ENCODE peak calls at places on chromosomes 11 and 22, in nine cellular contexts. K, A, Q, Y, P, D, E, B and L are unnamed samples.

GRCh38 chr11:81420668-81421550 is 1312.8 kb downstream of the FAM181B start:
- DNase-seq in B (no peak), K (peak; percentile 71), E (no peak), D (no peak), A (no peak), Q (no peak), Y (no peak), P (peak; percentile 60), L (no peak)

GRCh38 chr22:49517211-49517610 is 310.5 kb downstream of the BRD1 start:
- DNase-seq in A (no peak), D (no peak), K (peak; percentile 36), Y (no peak), B (no peak), E (no peak), Q (no peak), P (peak; percentile 23), L (no peak)

GRCh38 chr11:119318240-119319135 is 1.6 kb upstream of the MCAM start:
- DNase-seq in Y (peak; percentile 83), B (peak; percentile 53), A (no peak), E (no peak), K (peak; percentile 88), D (no peak), P (peak; percentile 82), Q (no peak), L (peak; percentile 78)

GRCh38 chr11:17416492-17416891 is 28.0 kb upstream of the KCNJ11 start:
- DNase-seq in B (no peak), A (no peak), Q (no peak), D (no peak), Y (no peak), E (no peak), P (no peak), K (no peak), L (no peak)

GRCh38 chr11:47524200-47524874 is 28.6 kb downstream of the CELF1 start:
- DNase-seq in Q (no peak), K (no peak), D (peak; percentile 25), P (peak; percentile 24), Y (no peak), A (no peak), E (no peak), B (no peak), L (peak; percentile 21)

GRCh38 chr11:133844217-133844616 is 1.1 kb downstream of the SPATA19 start:
- DNase-seq in B (no peak), Q (no peak), Y (no peak), P (no peak), K (no peak), E (no peak), D (no peak), A (no peak), L (no peak)

GRCh38 chr11:110046759-110047386 is 46.3 kb upstream of the ZC3H12C start:
- DNase-seq in Q (no peak), Y (no peak), K (no peak), P (no peak), A (no peak), D (no peak), B (no peak), E (no peak), L (no peak)

GRCh38 chr11:59429924-59430516 is 3.8 kb upstream of the OR5A2 start:
- DNase-seq in Q (peak; percentile 18), K (peak; percentile 71), A (no peak), B (peak; percentile 35), Y (peak; percentile 55), D (no peak), E (no peak), P (no peak), L (peak; percentile 42)

GRCh38 chr22:24391836-24392217 is 35.6 kb upstream of the ADORA2A start:
- DNase-seq in Q (peak; percentile 38), D (no peak), A (no peak), K (no peak), P (no peak), B (no peak), E (no peak), Y (no peak), L (no peak)

GRCh38 chr22:30574095-30574981 is at the start of gene GAL3ST1:
- DNase-seq in Q (no peak), D (no peak), K (peak; percentile 82), Y (no peak), E (no peak), B (no peak), P (peak; percentile 59), A (peak; percentile 81), L (no peak)

GRCh38 chr22:41405588-41405987 is 23.8 kb downstream of the TEF start:
- DNase-seq in E (no peak), Q (no peak), D (no peak), A (no peak), P (no peak), K (no peak), B (no peak), Y (no peak), L (no peak)

GRCh38 chr11:16403851-16404250 is 47.5 kb upstream of the SOX6 start:
- DNase-seq in K (no peak), Q (no peak), B (no peak), Y (no peak), P (no peak), A (no peak), E (no peak), D (no peak), L (no peak)

GRCh38 chr11:2837096-2837601 is 48.4 kb downstream of the CDKN1C start:
- DNase-seq in B (peak; percentile 70), A (no peak), E (peak; percentile 82), Q (no peak), K (peak; percentile 85), D (peak; percentile 85), P (peak; percentile 88), Y (no peak), L (peak; percentile 12)

GRCh38 chr22:48099671-48100070 is 1337.2 kb downstream of the TBC1D22A start:
- DNase-seq in Y (no peak), B (no peak), A (no peak), D (no peak), P (peak; percentile 14), E (no peak), Q (no peak), K (peak; percentile 26), L (no peak)

GRCh38 chr22:38417252-38418060 is 37.5 kb downstream of the KCNJ4 start:
- DNase-seq in A (peak; percentile 33), E (no peak), P (no peak), K (peak; percentile 63), Q (no peak), D (no peak), B (no peak), Y (no peak), L (no peak)

GRCh38 chr11:121328967-121329653 is 36.5 kb downstream of the SC5D start:
- DNase-seq in Y (peak; percentile 72), D (no peak), B (no peak), P (no peak), K (no peak), Q (no peak), A (no peak), E (no peak), L (no peak)

DNA sequence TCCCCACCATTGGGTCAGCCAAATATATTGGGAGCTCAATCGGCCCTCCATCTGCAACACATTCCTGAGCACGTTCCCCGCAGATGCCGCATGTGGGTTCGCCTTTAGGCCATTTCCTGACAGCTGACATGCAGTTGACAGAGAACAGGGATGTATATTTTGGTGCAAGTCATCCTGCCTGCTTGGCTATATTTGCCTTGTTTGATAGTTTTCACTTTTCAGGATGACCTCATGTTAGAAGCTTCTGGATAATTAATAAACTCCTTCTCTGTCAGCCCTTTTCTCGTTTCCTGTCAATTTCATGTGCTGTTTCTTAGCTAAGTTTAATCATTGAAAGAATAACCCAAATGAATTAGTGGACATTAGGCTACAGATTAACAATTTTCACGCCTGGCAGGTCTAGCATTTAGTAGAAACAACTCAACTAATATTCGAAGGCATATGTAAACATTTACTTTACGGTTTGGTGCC is 105.7 kb upstream of the SLC5A12 start:
- DNase-seq in E (no peak), Y (no peak), P (no peak), D (no peak), Q (no peak), B (no peak), A (peak; percentile 50), K (no peak), L (no peak)
- TF ChIP-seq CTCF in E (no peak), Y (no peak), P (no peak), D (no peak), Q (no peak), B (no peak), A (no peak), K (no peak), L (no peak)

DNA sequence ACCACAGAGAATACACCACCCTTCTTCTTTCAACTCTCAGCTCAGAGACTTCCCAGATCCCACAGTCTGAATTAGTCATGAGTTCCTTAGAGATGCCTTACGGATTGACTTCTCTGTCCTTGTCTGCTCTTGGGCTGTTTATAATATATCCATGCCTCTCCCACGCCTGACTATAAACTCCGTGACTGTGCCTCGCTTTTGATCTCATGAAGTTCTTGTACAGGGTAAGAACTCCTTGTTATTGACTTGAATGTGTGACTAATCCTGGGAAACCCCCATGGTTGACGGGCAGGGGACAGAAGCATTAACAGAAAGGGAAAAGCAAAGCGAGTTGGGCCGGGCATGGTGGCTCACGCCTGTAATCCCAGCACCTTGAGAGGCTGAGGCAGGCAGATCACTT is 62.4 kb upstream of the POU2AF1 start:
- DNase-seq in E (no peak), A (no peak), Y (no peak), P (no peak), K (no peak), Q (peak; percentile 91), B (no peak), D (no peak), L (no peak)
- H3K27ac ChIP-seq in E (no peak overlapping the region), A (peak overlapping the region; percentile 58), Y (no peak overlapping the region), P (no peak overlapping the region), K (no peak overlapping the region), Q (peak overlapping the region; percentile 89), B (no peak overlapping the region), D (no peak overlapping the region), L (no peak overlapping the region)

GRCh38 chr11:44067266-44067665 is 1.2 kb downstream of the ACCS start:
- DNase-seq in P (no peak), D (no peak), Y (no peak), B (no peak), E (no peak), A (no peak), K (no peak), Q (no peak), L (no peak)

GRCh38 chr11:44066732-44067131 is 662 bp downstream of the ACCS start:
- DNase-seq in Y (no peak), Q (peak; percentile 21), B (no peak), E (no peak), K (peak; percentile 44), D (no peak), P (no peak), A (no peak), L (peak; percentile 68)

GRCh38 chr11:44065161-44065571 is 904 bp upstream of the ACCS start:
- DNase-seq in B (no peak), D (no peak), Y (no peak), A (no peak), Q (no peak), K (peak; percentile 57), E (no peak), P (no peak), L (no peak)

GRCh38 chr11:44068180-44068579 is 2.1 kb downstream of the ACCS start:
- DNase-seq in E (no peak), P (no peak), K (peak; percentile 2), A (no peak), D (no peak), Q (no peak), Y (no peak), B (no peak), L (no peak)

GRCh38 chr11:44065851-44066731 is at the start of gene ACCS:
- DNase-seq in A (peak; percentile 97), Q (peak; percentile 74), B (peak; percentile 97), D (peak; percentile 96), K (peak; percentile 98), E (peak; percentile 98), Y (peak; percentile 75), P (peak; percentile 95), L (peak; percentile 82)
- TF ChIP-seq CTCF in A (peak; percentile 60), Q (peak; percentile 65), B (peak; percentile 87), D (peak; percentile 94), K (peak; percentile 95), E (peak; percentile 81), Y (peak; percentile 25), P (peak; percentile 84), L (peak; percentile 89)

GRCh38 chr11:68116892-68117435 is 4.2 kb downstream of the CHKA start:
- DNase-seq in E (no peak), B (no peak), A (no peak), Q (no peak), P (no peak), D (no peak), Y (no peak), K (no peak), L (no peak)
- H3K27ac ChIP-seq in E (no peak overlapping the region), B (peak overlapping the region; percentile 39), A (no peak overlapping the region), Q (no peak overlapping the region), P (no peak overlapping the region), D (no peak overlapping the region), Y (no peak overlapping the region), K (no peak overlapping the region), L (no peak overlapping the region)